ENCODE peak calls at places on chromosomes 6 and 20, in six cellular contexts. X, L, C, U, R and J are unnamed samples.

GRCh38 chr20:17569616-17570346 is at the start of gene DSTN:
- DNase-seq in R (peak; percentile 96), X (peak; percentile 78), C (peak; percentile 91), L (peak; percentile 96), U (peak; percentile 97), J (peak; percentile 89)

GRCh38 chr20:41228858-41229257 is 88.7 kb downstream of the ZHX3 start:
- DNase-seq in X (no peak), R (no peak), L (no peak), U (no peak), C (no peak), J (no peak)

GRCh38 chr6:5175635-5176034 is 85.1 kb downstream of the LYRM4 start:
- DNase-seq in L (no peak), R (no peak), X (no peak), C (no peak), U (no peak), J (no peak)

GRCh38 chr6:7848229-7848628 is 62.4 kb downstream of the TXNDC5 start:
- DNase-seq in X (no peak), C (no peak), U (no peak), L (no peak), R (no peak), J (no peak)

GRCh38 chr6:117711369-117711768 is 36.1 kb downstream of the NUS1 start:
- DNase-seq in X (no peak), U (no peak), R (no peak), C (peak; percentile 11), L (no peak), J (no peak)

GRCh38 chr20:20549267-20549612 is 163.2 kb downstream of the RALGAPA2 start:
- DNase-seq in C (no peak), R (no peak), X (no peak), U (no peak), L (no peak), J (no peak)

GRCh38 chr6:157068691-157069228 is 254.6 kb downstream of the TMEM242 start:
- DNase-seq in X (no peak), U (no peak), L (no peak), R (no peak), C (no peak), J (no peak)

GRCh38 chr20:30910937-30911725 is 346.3 kb upstream of the DEFB115 start:
- DNase-seq in L (no peak), R (no peak), X (no peak), U (no peak), C (no peak), J (no peak)

GRCh38 chr6:43582911-43583310 is 6.9 kb downstream of the POLH start:
- DNase-seq in X (no peak), C (no peak), L (no peak), R (no peak), U (no peak), J (no peak)

GRCh38 chr6:26431258-26432162 is 8.8 kb upstream of the BTN3A3 start:
- DNase-seq in X (no peak), C (no peak), U (peak; percentile 74), R (no peak), L (no peak), J (no peak)

DNA sequence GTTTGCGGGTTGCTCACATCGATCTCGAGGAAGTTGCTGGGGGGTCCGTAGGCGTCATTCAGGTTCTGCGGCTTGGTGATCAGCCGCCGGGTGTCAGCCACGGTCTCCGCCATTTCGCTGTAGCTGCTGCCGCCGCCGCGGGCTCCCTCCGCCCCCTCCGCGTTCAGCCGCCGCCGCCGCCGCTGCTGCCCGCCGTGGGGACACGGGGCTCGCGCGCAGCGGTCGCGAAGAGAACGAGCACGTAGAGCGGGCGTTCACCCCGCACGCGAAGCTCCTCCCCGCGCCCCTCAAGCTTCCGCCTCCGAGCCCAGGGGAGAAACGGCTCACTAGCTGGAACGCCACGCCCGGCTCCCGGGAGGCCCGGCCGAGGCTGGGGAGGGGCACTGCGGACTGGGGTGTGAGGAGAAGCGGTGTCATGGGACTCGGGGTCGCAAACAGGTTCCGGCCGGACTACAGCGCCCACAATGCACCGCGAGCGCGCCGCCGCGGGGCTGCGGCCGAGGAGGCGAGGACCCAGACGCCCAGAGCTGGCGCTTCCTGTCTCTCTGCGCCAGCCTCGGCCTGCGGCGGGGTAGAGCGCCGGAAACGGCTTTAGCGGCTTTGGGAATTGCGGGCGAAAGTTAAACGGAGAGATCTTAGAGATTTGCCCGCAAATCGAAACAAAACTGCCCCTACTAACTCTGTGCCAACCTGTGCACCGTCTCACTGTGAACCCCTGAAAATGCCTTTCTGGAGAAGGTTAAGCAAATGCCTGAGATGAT is at the start of gene SNX3:
- DNase-seq in U (peak; percentile 98), L (peak; percentile 97), X (peak; percentile 89), R (peak; percentile 98), C (peak; percentile 95), J (peak; percentile 92)
- H3K4me1 ChIP-seq in U (no peaks in the 10 kb centered on the region), L (peaks cover 23% of the 10 kb centered on the region), X (no peaks in the 10 kb centered on the region), R (peaks cover 12% of the 10 kb centered on the region), C (peaks cover 47% of the 10 kb centered on the region), J (peaks cover 8% of the 10 kb centered on the region)

DNA sequence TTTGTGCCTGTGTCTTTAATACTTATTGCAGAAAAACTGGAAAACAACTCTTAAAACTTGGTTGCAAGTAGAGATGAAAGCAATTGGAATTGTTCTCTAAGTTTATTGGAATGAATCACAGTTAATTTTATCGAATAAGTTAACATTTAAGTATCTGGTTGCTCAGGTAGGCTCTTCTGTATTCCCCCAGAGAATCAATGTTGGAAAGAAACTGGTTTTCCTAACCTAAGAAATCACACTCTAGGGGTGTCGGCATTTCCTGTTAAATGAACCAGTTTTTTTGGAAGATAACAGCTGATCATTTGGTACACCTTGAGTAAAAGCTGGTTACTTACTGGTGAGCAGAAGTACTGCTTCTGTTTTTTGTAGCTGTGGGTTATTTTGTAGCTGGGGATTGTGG is 5.2 kb downstream of the TFAP2C start:
- DNase-seq in U (no peak), R (no peak), X (no peak), L (no peak), C (no peak), J (no peak)
- H3K4me1 ChIP-seq in U (no peaks in the 10 kb centered on the region), R (no peaks in the 10 kb centered on the region), X (no peaks in the 10 kb centered on the region), L (peaks cover 10% of the 10 kb centered on the region), C (no peaks in the 10 kb centered on the region), J (no peaks in the 10 kb centered on the region)

GRCh38 chr6:3746119-3746691 is 5.3 kb downstream of the PXDC1 start:
- DNase-seq in C (no peak), R (peak; percentile 77), L (no peak), X (no peak), U (peak; percentile 74), J (no peak)
- H3K4me1 ChIP-seq in C (peaks cover 8% of the 10 kb centered on the region), R (peaks cover 85% of the 10 kb centered on the region), L (peaks cover 86% of the 10 kb centered on the region), X (peaks cover 9% of the 10 kb centered on the region), U (peaks cover 6% of the 10 kb centered on the region), J (no peaks in the 10 kb centered on the region)

GRCh38 chr20:5153612-5154542 is 27.1 kb downstream of the CDS2 start:
- DNase-seq in U (no peak), C (no peak), L (no peak), R (no peak), X (peak; percentile 63), J (no peak)
- H3K4me1 ChIP-seq in U (no peaks in the 10 kb centered on the region), C (peaks cover 4% of the 10 kb centered on the region), L (peaks cover 78% of the 10 kb centered on the region), R (peaks cover 68% of the 10 kb centered on the region), X (peaks cover 36% of the 10 kb centered on the region), J (peaks cover 7% of the 10 kb centered on the region)

GRCh38 chr6:35215665-35216411 is 2.1 kb downstream of the SCUBE3 start:
- DNase-seq in C (no peak), X (no peak), L (no peak), U (no peak), R (no peak), J (no peak)
- H3K4me1 ChIP-seq in C (no peaks in the 10 kb centered on the region), X (no peaks in the 10 kb centered on the region), L (peaks cover 12% of the 10 kb centered on the region), U (peaks cover 3% of the 10 kb centered on the region), R (peaks cover 15% of the 10 kb centered on the region), J (no peaks in the 10 kb centered on the region)

DNA sequence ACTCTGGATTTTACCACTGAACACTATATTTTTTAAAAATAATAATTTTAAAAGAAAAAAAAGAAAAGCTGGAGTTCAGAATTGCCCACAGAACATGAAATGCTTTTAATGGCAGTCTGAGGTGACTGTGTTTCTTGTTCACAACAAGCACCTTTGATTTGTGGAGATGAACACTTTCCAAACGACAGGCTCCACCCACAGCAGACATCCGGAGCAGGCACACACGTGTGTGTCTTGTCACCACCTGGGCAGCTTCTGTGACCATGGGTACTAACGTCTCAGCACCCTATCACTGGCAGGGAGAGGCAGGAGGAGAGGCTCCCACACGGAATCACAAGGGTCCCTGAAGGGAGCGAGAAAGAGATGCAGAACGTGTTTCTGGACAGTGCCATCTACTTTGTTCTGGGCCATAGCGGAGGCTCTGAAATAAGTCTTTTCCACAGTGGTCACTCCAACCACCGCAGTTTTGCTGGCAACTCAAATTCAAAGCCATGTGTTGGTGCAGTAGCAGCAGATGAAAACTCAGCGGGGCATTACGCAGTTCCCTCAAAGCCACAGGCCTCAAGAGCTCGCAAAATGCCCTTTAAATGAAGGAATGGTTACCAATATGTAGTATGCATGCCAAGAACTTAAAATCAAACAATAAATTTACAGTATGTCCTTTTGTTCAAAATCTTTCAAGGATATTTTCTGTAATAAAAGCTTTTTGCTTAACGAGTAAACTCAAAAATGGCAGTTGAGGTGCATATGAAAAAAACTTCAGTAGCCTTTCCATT is 242.2 kb downstream of the FOXC1 start:
- DNase-seq in L (no peak), R (no peak), C (peak; percentile 34), U (no peak), X (no peak), J (no peak)
- H3K4me1 ChIP-seq in L (no peaks in the 10 kb centered on the region), R (no peaks in the 10 kb centered on the region), C (peaks cover 15% of the 10 kb centered on the region), U (no peaks in the 10 kb centered on the region), X (no peaks in the 10 kb centered on the region), J (no peaks in the 10 kb centered on the region)

GRCh38 chr6:45966797-45967196 is 48.9 kb downstream of the CLIC5 start:
- DNase-seq in C (no peak), R (no peak), X (no peak), L (no peak), U (no peak), J (no peak)
- H3K4me1 ChIP-seq in C (peaks cover 12% of the 10 kb centered on the region), R (peaks cover 53% of the 10 kb centered on the region), X (no peaks in the 10 kb centered on the region), L (peaks cover 54% of the 10 kb centered on the region), U (no peaks in the 10 kb centered on the region), J (no peaks in the 10 kb centered on the region)

DNA sequence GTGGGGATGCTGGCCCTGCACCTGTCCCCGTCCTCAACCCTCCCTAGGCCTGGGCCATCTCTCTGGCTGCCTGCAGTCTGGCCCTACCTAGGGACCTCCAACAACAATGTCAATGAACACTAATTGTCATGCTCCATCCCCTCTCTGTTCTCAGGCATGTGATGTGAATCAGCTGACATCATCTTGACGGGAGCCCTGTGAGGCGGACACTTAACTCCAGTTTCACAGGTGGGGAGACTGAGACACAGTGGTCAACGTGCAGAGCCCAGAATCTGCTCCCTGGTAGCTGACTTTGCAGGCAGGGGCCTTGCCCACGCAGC is 762 bp upstream of the TCEA2 start:
- DNase-seq in C (no peak), X (no peak), R (no peak), L (no peak), U (no peak), J (no peak)
- H3K4me1 ChIP-seq in C (peaks cover 49% of the 10 kb centered on the region), X (peaks cover 38% of the 10 kb centered on the region), R (peaks cover 9% of the 10 kb centered on the region), L (peaks cover 22% of the 10 kb centered on the region), U (no peaks in the 10 kb centered on the region), J (peaks cover 46% of the 10 kb centered on the region)